ENCODE peak calls at places on chromosomes 13 and 19, in eight cellular contexts. One of them, this sample, is unnamed.

GRCh38 chr13:39129253-39129652 is 91.0 kb downstream of the NHLRC3 start:
- DNase-seq in choroid plexus epithelial cell: no peak
- DNase-seq in hepatocyte: no peak
- DNase-seq in foreskin fibroblast: no peak
- DNase-seq in neural progenitor cell: peak
- DNase-seq in HFF-Myc: no peak
- DNase-seq in psoas muscle: no peak
- DNase-seq in fibroblast of pulmonary artery: no peak
- DNase-seq in this sample: no peak

GRCh38 chr19:46745030-46745429 is 827 bp upstream of the FKRP start:
- DNase-seq in choroid plexus epithelial cell: no peak
- DNase-seq in hepatocyte: no peak
- DNase-seq in foreskin fibroblast: no peak
- DNase-seq in neural progenitor cell: no peak
- DNase-seq in HFF-Myc: no peak
- DNase-seq in psoas muscle: no peak
- DNase-seq in fibroblast of pulmonary artery: no peak
- DNase-seq in this sample: no peak

GRCh38 chr19:47520839-47521238 is 6.0 kb upstream of the NAPA start:
- DNase-seq in choroid plexus epithelial cell: no peak
- DNase-seq in hepatocyte: no peak
- DNase-seq in foreskin fibroblast: no peak
- DNase-seq in neural progenitor cell: no peak
- DNase-seq in HFF-Myc: no peak
- DNase-seq in psoas muscle: no peak
- DNase-seq in fibroblast of pulmonary artery: no peak
- DNase-seq in this sample: no peak

GRCh38 chr19:1213391-1214286 is 8.1 kb downstream of the STK11 start:
- DNase-seq in choroid plexus epithelial cell: peak
- DNase-seq in hepatocyte: peak
- DNase-seq in foreskin fibroblast: peak
- DNase-seq in neural progenitor cell: no peak
- DNase-seq in HFF-Myc: peak
- DNase-seq in psoas muscle: peak
- DNase-seq in fibroblast of pulmonary artery: peak
- DNase-seq in this sample: peak

GRCh38 chr13:60646600-60646999 is 249.6 kb downstream of the TDRD3 start:
- DNase-seq in choroid plexus epithelial cell: no peak
- DNase-seq in hepatocyte: no peak
- DNase-seq in foreskin fibroblast: no peak
- DNase-seq in neural progenitor cell: peak
- DNase-seq in HFF-Myc: no peak
- DNase-seq in psoas muscle: no peak
- DNase-seq in fibroblast of pulmonary artery: no peak
- DNase-seq in this sample: no peak

GRCh38 chr19:35211545-35212230 is 16.9 kb downstream of the FAM187B start:
- DNase-seq in choroid plexus epithelial cell: no peak
- DNase-seq in hepatocyte: no peak
- DNase-seq in foreskin fibroblast: no peak
- DNase-seq in neural progenitor cell: no peak
- DNase-seq in HFF-Myc: no peak
- DNase-seq in psoas muscle: peak
- DNase-seq in fibroblast of pulmonary artery: no peak
- DNase-seq in this sample: no peak

GRCh38 chr19:13072206-13072898 is 30.3 kb downstream of the LYL1 start:
- DNase-seq in choroid plexus epithelial cell: no peak
- DNase-seq in hepatocyte: no peak
- DNase-seq in foreskin fibroblast: no peak
- DNase-seq in neural progenitor cell: no peak
- DNase-seq in HFF-Myc: no peak
- DNase-seq in psoas muscle: no peak
- DNase-seq in fibroblast of pulmonary artery: no peak
- DNase-seq in this sample: no peak

GRCh38 chr19:51440846-51441409 is 17.3 kb downstream of the SIGLEC8 start:
- DNase-seq in choroid plexus epithelial cell: peak
- DNase-seq in hepatocyte: no peak
- DNase-seq in foreskin fibroblast: no peak
- DNase-seq in neural progenitor cell: no peak
- DNase-seq in HFF-Myc: no peak
- DNase-seq in psoas muscle: no peak
- DNase-seq in fibroblast of pulmonary artery: no peak
- DNase-seq in this sample: no peak

GRCh38 chr19:7673995-7674667 is 2.8 kb upstream of the MCEMP1 start:
- DNase-seq in choroid plexus epithelial cell: peak
- DNase-seq in hepatocyte: peak
- DNase-seq in foreskin fibroblast: peak
- DNase-seq in neural progenitor cell: peak
- DNase-seq in HFF-Myc: peak
- DNase-seq in psoas muscle: peak
- DNase-seq in fibroblast of pulmonary artery: peak
- DNase-seq in this sample: peak

GRCh38 chr13:36158606-36159005 is 27.4 kb upstream of the DCLK1 start:
- DNase-seq in choroid plexus epithelial cell: no peak
- DNase-seq in hepatocyte: no peak
- DNase-seq in foreskin fibroblast: no peak
- DNase-seq in neural progenitor cell: no peak
- DNase-seq in HFF-Myc: no peak
- DNase-seq in psoas muscle: no peak
- DNase-seq in fibroblast of pulmonary artery: no peak
- DNase-seq in this sample: peak

GRCh38 chr19:49553451-49554271 is 25.9 kb downstream of the RCN3 start:
- DNase-seq in choroid plexus epithelial cell: peak
- DNase-seq in hepatocyte: peak
- DNase-seq in foreskin fibroblast: peak
- DNase-seq in neural progenitor cell: no peak
- DNase-seq in HFF-Myc: no peak
- DNase-seq in psoas muscle: no peak
- DNase-seq in fibroblast of pulmonary artery: peak
- DNase-seq in this sample: peak

GRCh38 chr13:110448230-110448629 is 113.3 kb downstream of the RAB20 start:
- DNase-seq in choroid plexus epithelial cell: peak
- DNase-seq in hepatocyte: no peak
- DNase-seq in foreskin fibroblast: peak
- DNase-seq in neural progenitor cell: no peak
- DNase-seq in HFF-Myc: no peak
- DNase-seq in psoas muscle: no peak
- DNase-seq in fibroblast of pulmonary artery: peak
- DNase-seq in this sample: peak

GRCh38 chr13:111911754-111912452 is 155.0 kb upstream of the SOX1 start:
- DNase-seq in choroid plexus epithelial cell: no peak
- DNase-seq in hepatocyte: peak
- DNase-seq in foreskin fibroblast: no peak
- DNase-seq in neural progenitor cell: no peak
- DNase-seq in HFF-Myc: no peak
- DNase-seq in psoas muscle: no peak
- DNase-seq in fibroblast of pulmonary artery: no peak
- DNase-seq in this sample: no peak

GRCh38 chr19:5827342-5827890 is 12.1 kb downstream of the FUT6 start:
- DNase-seq in choroid plexus epithelial cell: no peak
- DNase-seq in hepatocyte: no peak
- DNase-seq in foreskin fibroblast: no peak
- DNase-seq in neural progenitor cell: no peak
- DNase-seq in HFF-Myc: no peak
- DNase-seq in psoas muscle: no peak
- DNase-seq in fibroblast of pulmonary artery: no peak
- DNase-seq in this sample: no peak

GRCh38 chr13:108987488-108987887 is 358.1 kb downstream of the MYO16 start:
- DNase-seq in choroid plexus epithelial cell: peak
- DNase-seq in hepatocyte: no peak
- DNase-seq in foreskin fibroblast: no peak
- DNase-seq in neural progenitor cell: no peak
- DNase-seq in HFF-Myc: peak
- DNase-seq in psoas muscle: no peak
- DNase-seq in fibroblast of pulmonary artery: peak
- DNase-seq in this sample: peak

GRCh38 chr19:53989600-53990533 is 1.6 kb upstream of the CACNG6 start:
- DNase-seq in choroid plexus epithelial cell: no peak
- DNase-seq in hepatocyte: no peak
- DNase-seq in foreskin fibroblast: no peak
- DNase-seq in neural progenitor cell: no peak
- DNase-seq in HFF-Myc: no peak
- DNase-seq in psoas muscle: no peak
- DNase-seq in fibroblast of pulmonary artery: peak
- DNase-seq in this sample: no peak

GRCh38 chr19:53991224-53992113 is at the start of gene CACNG6:
- DNase-seq in choroid plexus epithelial cell: no peak
- DNase-seq in hepatocyte: peak
- DNase-seq in foreskin fibroblast: no peak
- DNase-seq in neural progenitor cell: peak
- DNase-seq in HFF-Myc: no peak
- DNase-seq in psoas muscle: peak
- DNase-seq in fibroblast of pulmonary artery: peak
- DNase-seq in this sample: no peak

GRCh38 chr19:53993448-53993847 is 2.0 kb downstream of the CACNG6 start:
- DNase-seq in choroid plexus epithelial cell: no peak
- DNase-seq in hepatocyte: no peak
- DNase-seq in foreskin fibroblast: no peak
- DNase-seq in neural progenitor cell: no peak
- DNase-seq in HFF-Myc: no peak
- DNase-seq in psoas muscle: no peak
- DNase-seq in fibroblast of pulmonary artery: no peak
- DNase-seq in this sample: no peak

GRCh38 chr19:53992815-53993214 is 1.4 kb downstream of the CACNG6 start:
- DNase-seq in choroid plexus epithelial cell: no peak
- DNase-seq in hepatocyte: no peak
- DNase-seq in foreskin fibroblast: no peak
- DNase-seq in neural progenitor cell: no peak
- DNase-seq in HFF-Myc: no peak
- DNase-seq in psoas muscle: no peak
- DNase-seq in fibroblast of pulmonary artery: no peak
- DNase-seq in this sample: no peak

GRCh38 chr19:53992211-53992610 is 774 bp downstream of the CACNG6 start:
- DNase-seq in choroid plexus epithelial cell: no peak
- DNase-seq in hepatocyte: no peak
- DNase-seq in foreskin fibroblast: no peak
- DNase-seq in neural progenitor cell: no peak
- DNase-seq in HFF-Myc: no peak
- DNase-seq in psoas muscle: no peak
- DNase-seq in fibroblast of pulmonary artery: no peak
- DNase-seq in this sample: no peak
- H3K4me3 ChIP-seq in choroid plexus epithelial cell: no peak
- H3K4me3 ChIP-seq in hepatocyte: no peak
- H3K4me3 ChIP-seq in foreskin fibroblast: no peak
- H3K4me3 ChIP-seq in neural progenitor cell: no peak
- H3K4me3 ChIP-seq in HFF-Myc: no peak
- H3K4me3 ChIP-seq in psoas muscle: peak
- H3K4me3 ChIP-seq in fibroblast of pulmonary artery: no peak
- H3K4me3 ChIP-seq in this sample: no peak

GRCh38 chr19:42634409-42635232 is 39.9 kb upstream of the CEACAM8 start:
- DNase-seq in choroid plexus epithelial cell: peak
- DNase-seq in hepatocyte: no peak
- DNase-seq in foreskin fibroblast: no peak
- DNase-seq in neural progenitor cell: peak
- DNase-seq in HFF-Myc: no peak
- DNase-seq in psoas muscle: no peak
- DNase-seq in fibroblast of pulmonary artery: peak
- DNase-seq in this sample: peak
- TF ChIP-seq CTCF in choroid plexus epithelial cell: peak
- TF ChIP-seq CTCF in hepatocyte: no peak
- TF ChIP-seq CTCF in foreskin fibroblast: peak
- TF ChIP-seq CTCF in neural progenitor cell: peak
- TF ChIP-seq CTCF in HFF-Myc: peak
- TF ChIP-seq CTCF in psoas muscle: peak
- TF ChIP-seq CTCF in fibroblast of pulmonary artery: peak
- TF ChIP-seq CTCF in this sample: peak

DNA sequence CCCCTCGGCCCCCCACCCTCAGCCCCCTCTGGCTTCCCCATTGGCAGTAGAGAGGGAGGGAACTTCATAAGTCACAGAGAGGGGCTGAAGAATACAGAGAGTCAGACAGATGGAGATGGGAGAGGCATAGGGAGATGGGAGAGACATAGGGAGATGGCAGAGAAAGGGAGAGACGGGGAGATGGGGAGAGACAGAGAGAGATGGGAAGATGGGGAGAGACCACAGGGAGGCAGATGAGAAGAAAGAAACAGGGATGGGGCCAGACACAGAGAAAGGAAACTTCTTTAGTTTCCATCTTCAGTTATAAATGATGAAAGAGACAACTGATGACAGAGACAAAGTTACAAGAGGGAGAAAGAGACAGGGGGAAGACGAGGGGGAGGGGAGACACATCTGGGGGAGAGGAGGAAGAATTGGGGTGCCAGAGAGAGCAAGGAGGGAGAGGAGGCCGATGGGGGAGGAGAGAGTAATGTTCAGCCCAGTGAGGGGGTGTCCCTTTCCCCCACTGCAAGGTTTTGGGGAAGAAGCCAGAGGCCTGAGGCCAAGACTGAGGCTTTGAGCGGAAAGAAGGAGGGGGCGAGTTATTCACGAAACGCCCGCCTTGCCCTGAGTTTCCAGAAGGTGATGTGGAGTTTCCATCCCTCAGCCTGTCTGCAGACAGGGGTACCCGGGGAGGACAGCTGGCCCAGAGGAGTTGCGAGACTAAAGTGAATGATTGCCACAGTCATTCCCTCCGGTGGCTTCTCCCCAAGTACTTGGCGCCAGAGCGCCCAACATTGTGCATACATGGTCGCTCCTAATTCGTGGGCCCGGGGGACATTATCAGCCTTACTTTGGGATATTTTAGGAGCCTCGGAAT is 692 bp upstream of the PPAN start:
- DNase-seq in choroid plexus epithelial cell: no peak
- DNase-seq in hepatocyte: no peak
- DNase-seq in foreskin fibroblast: no peak
- DNase-seq in neural progenitor cell: no peak
- DNase-seq in HFF-Myc: no peak
- DNase-seq in psoas muscle: no peak
- DNase-seq in fibroblast of pulmonary artery: no peak
- DNase-seq in this sample: no peak
- H3K4me3 ChIP-seq in choroid plexus epithelial cell: no peak
- H3K4me3 ChIP-seq in hepatocyte: no peak
- H3K4me3 ChIP-seq in foreskin fibroblast: peak
- H3K4me3 ChIP-seq in neural progenitor cell: peak
- H3K4me3 ChIP-seq in HFF-Myc: peak
- H3K4me3 ChIP-seq in psoas muscle: peak
- H3K4me3 ChIP-seq in fibroblast of pulmonary artery: peak
- H3K4me3 ChIP-seq in this sample: no peak

GRCh38 chr19:2389594-2389993 is 29.5 kb downstream of the TMPRSS9 start:
- DNase-seq in choroid plexus epithelial cell: no peak
- DNase-seq in hepatocyte: no peak
- DNase-seq in foreskin fibroblast: no peak
- DNase-seq in neural progenitor cell: no peak
- DNase-seq in HFF-Myc: no peak
- DNase-seq in psoas muscle: no peak
- DNase-seq in fibroblast of pulmonary artery: no peak
- DNase-seq in this sample: no peak

GRCh38 chr19:2394669-2395292 is 32.6 kb downstream of the TIMM13 start:
- DNase-seq in choroid plexus epithelial cell: no peak
- DNase-seq in hepatocyte: peak
- DNase-seq in foreskin fibroblast: no peak
- DNase-seq in neural progenitor cell: no peak
- DNase-seq in HFF-Myc: no peak
- DNase-seq in psoas muscle: no peak
- DNase-seq in fibroblast of pulmonary artery: no peak
- DNase-seq in this sample: no peak

GRCh38 chr19:2392366-2392765 is 32.3 kb downstream of the TMPRSS9 start:
- DNase-seq in choroid plexus epithelial cell: no peak
- DNase-seq in hepatocyte: no peak
- DNase-seq in foreskin fibroblast: no peak
- DNase-seq in neural progenitor cell: no peak
- DNase-seq in HFF-Myc: no peak
- DNase-seq in psoas muscle: no peak
- DNase-seq in fibroblast of pulmonary artery: no peak
- DNase-seq in this sample: no peak

GRCh38 chr19:2394054-2394668 is 33.2 kb downstream of the TIMM13 start:
- DNase-seq in choroid plexus epithelial cell: peak
- DNase-seq in hepatocyte: no peak
- DNase-seq in foreskin fibroblast: no peak
- DNase-seq in neural progenitor cell: no peak
- DNase-seq in HFF-Myc: no peak
- DNase-seq in psoas muscle: no peak
- DNase-seq in fibroblast of pulmonary artery: no peak
- DNase-seq in this sample: no peak

GRCh38 chr19:2391118-2391725 is 31.2 kb downstream of the TMPRSS9 start:
- DNase-seq in choroid plexus epithelial cell: peak
- DNase-seq in hepatocyte: peak
- DNase-seq in foreskin fibroblast: peak
- DNase-seq in neural progenitor cell: peak
- DNase-seq in HFF-Myc: peak
- DNase-seq in psoas muscle: no peak
- DNase-seq in fibroblast of pulmonary artery: peak
- DNase-seq in this sample: peak
- TF ChIP-seq CTCF in choroid plexus epithelial cell: peak
- TF ChIP-seq CTCF in hepatocyte: peak
- TF ChIP-seq CTCF in foreskin fibroblast: peak
- TF ChIP-seq CTCF in neural progenitor cell: peak
- TF ChIP-seq CTCF in HFF-Myc: peak
- TF ChIP-seq CTCF in psoas muscle: peak
- TF ChIP-seq CTCF in fibroblast of pulmonary artery: peak
- TF ChIP-seq CTCF in this sample: peak